ENCODE peak calls at places on chromosomes 7 and 10, in four cellular contexts. V is SJSA1, T is hepatocyte, J is adrenal gland. O is an unnamed sample.

GRCh38 chr7:79506481-79506880 is 53.0 kb upstream of the MAGI2 start:
- DNase-seq in J (no peak), T (peak; percentile 6), V (peak; percentile 62), O (peak; percentile 11)

GRCh38 chr10:21831986-21832735 is 171.4 kb downstream of the DNAJC1 start:
- DNase-seq in J (no peak), V (no peak), T (no peak), O (no peak)

GRCh38 chr7:69597278-69598076 is 798 bp upstream of the AUTS2 start:
- DNase-seq in V (no peak), T (peak; percentile 54), J (peak; percentile 66), O (peak; percentile 37)

GRCh38 chr7:514651-515598 is 4.7 kb downstream of the PDGFA start:
- DNase-seq in V (no peak), J (no peak), T (no peak), O (no peak)

GRCh38 chr7:17674166-17674955 is 265.9 kb downstream of the SNX13 start:
- DNase-seq in T (no peak), J (no peak), V (no peak), O (no peak)

GRCh38 chr7:157654350-157654749 is 317.5 kb downstream of the DNAJB6 start:
- DNase-seq in V (no peak), T (no peak), J (no peak), O (no peak)

GRCh38 chr7:115478426-115478825 is 552.1 kb downstream of the TFEC start:
- DNase-seq in T (no peak), J (no peak), V (no peak), O (no peak)

GRCh38 chr10:6907877-6908530 is 327.9 kb upstream of the PRKCQ start:
- DNase-seq in T (no peak), V (no peak), J (no peak), O (no peak)

GRCh38 chr7:11951909-11952308 is 119.9 kb upstream of the THSD7A start:
- DNase-seq in J (no peak), V (no peak), T (no peak), O (no peak)

GRCh38 chr7:79434867-79435266 is 18.6 kb downstream of the MAGI2 start:
- DNase-seq in T (peak; percentile 22), V (no peak), J (no peak), O (no peak)

GRCh38 chr10:119371704-119372663 is 164.6 kb downstream of the GRK5 start:
- DNase-seq in J (no peak), V (no peak), T (no peak), O (no peak)

GRCh38 chr7:151399305-151399601 is 10.6 kb downstream of the WDR86 start:
- DNase-seq in T (no peak), V (no peak), J (no peak), O (no peak)

GRCh38 chr7:47936323-47936722 is 11.9 kb downstream of the PKD1L1 start:
- DNase-seq in T (no peak), J (no peak), V (no peak), O (no peak)

DNA sequence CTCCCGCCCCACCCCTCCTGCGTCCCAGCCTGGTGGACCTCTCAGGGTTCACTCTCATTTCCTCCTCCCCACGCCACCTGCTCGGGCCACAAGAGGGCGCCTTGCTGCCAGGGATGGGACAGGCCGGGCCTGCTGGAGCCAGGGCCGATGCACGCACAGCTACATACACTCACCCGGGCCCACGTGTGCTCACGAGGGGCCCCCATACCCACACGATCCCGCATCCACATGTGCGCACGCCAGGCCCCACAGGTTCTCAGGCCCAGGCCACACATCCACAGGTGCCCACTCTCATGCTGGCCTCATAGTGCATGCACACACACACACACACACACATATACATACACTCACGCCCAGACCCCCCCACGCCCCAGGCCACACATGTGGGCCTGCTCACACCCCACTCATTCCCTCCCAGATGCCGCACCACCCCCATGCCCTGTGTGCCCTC is 68.6 kb downstream of the LHPP start:
- DNase-seq in V (peak; percentile 84), T (peak; percentile 90), J (peak; percentile 89), O (peak; percentile 89)
- H3K4me1 ChIP-seq in V (peaks cover 7% of the 10 kb centered on the region), T (no peaks in the 10 kb centered on the region), J (peaks cover 23% of the 10 kb centered on the region), O (no peaks in the 10 kb centered on the region)

GRCh38 chr10:102297132-102297531 is 51.8 kb downstream of the GBF1 start:
- DNase-seq in J (no peak), V (no peak), T (no peak), O (no peak)

GRCh38 chr10:102299873-102300272 is 54.5 kb downstream of the GBF1 start:
- DNase-seq in V (no peak), T (no peak), J (no peak), O (no peak)

GRCh38 chr10:102298899-102299298 is 53.6 kb downstream of the GBF1 start:
- DNase-seq in T (no peak), V (no peak), J (no peak), O (no peak)

GRCh38 chr10:102302611-102303010 is 57.3 kb downstream of the GBF1 start:
- DNase-seq in T (no peak), J (no peak), V (no peak), O (no peak)

GRCh38 chr10:102300289-102300843 is 55.0 kb downstream of the GBF1 start:
- DNase-seq in T (no peak), V (peak; percentile 51), J (no peak), O (no peak)
- H3K4me3 ChIP-seq in T (no peak overlapping the region), V (peak overlapping the region; percentile 1), J (no peak overlapping the region), O (no peak overlapping the region)

GRCh38 chr10:103896225-103896624 is 21.8 kb downstream of the STN1 start:
- DNase-seq in J (no peak), V (peak; percentile 64), T (no peak), O (no peak)
- H3K4me1 ChIP-seq in J (peaks cover 40% of the 10 kb centered on the region), V (peaks cover 31% of the 10 kb centered on the region), T (peaks cover 16% of the 10 kb centered on the region), O (peaks cover 21% of the 10 kb centered on the region)

DNA sequence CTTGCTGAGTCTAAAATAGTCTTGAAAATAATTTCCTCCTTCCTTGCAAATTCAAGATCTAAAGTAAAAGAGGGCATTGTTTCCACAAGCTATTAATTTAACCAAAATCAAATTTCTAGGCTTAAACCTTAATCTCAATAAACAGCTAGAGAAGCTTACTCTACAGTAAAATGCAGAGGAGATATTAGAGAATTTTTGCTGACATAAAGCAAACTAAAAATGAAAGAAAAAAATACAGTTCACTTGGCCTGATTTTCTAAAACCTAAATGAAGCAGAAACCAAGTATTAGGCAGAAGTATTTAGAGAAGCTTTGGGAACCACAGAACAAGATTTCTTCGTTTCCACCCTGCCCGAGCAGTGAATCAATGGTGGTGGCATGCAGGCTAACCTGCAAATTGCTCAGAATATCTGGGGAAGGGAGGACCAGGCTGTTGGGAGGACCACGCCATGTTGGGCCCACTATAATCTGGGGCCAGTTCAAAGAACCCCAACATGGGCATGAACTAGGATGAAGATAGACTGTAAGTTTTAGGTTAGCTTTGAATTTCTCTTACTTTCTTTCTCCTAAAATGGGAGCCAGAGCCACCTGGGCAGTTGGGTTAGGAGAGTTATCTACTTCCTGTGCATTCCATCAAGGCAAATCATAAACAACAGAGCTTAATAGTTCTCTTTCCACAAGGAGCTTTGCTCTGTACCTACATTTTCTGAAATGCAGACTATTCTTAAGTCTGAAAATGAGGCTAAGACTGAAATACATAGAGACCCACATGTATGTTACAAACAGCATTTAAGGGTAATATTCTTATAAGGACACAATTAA is 4.1 kb downstream of the LAMB1 start:
- DNase-seq in T (no peak), V (no peak), J (no peak), O (no peak)
- H3K4me3 ChIP-seq in T (no peak overlapping the region), V (no peak overlapping the region), J (no peak overlapping the region), O (no peak overlapping the region)

GRCh38 chr7:156604311-156604710 is 36.3 kb upstream of the RNF32 start:
- DNase-seq in J (no peak), V (no peak), T (no peak), O (no peak)

GRCh38 chr7:156602283-156602682 is 38.3 kb upstream of the RNF32 start:
- DNase-seq in V (no peak), J (no peak), T (no peak), O (no peak)

GRCh38 chr7:156603629-156604028 is 36.9 kb upstream of the RNF32 start:
- DNase-seq in V (no peak), T (no peak), J (no peak), O (no peak)

GRCh38 chr7:156604836-156605695 is 35.5 kb upstream of the RNF32 start:
- DNase-seq in V (no peak), J (no peak), T (no peak), O (no peak)

DNA sequence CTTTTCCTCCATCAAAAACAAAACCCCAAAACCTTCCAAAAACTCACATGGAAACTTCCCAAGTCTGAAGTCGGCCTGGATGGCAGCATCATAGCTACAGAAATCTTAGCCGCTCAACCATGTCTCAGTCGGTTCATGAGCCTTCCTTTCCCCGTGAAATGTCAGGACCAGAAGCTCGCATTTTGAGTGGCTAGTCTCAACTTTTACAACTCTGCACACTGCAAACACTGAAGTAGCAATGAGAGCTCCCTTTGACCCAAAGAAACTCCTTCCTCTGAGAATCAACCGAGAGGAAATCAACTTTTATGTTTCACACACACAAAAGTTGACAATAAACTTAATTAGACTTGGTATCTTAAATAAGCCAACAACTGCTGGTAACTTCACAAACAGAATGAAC is 37.6 kb upstream of the RNF32 start:
- DNase-seq in V (no peak), T (no peak), J (no peak), O (no peak)
- H3K4me1 ChIP-seq in V (peaks cover 3% of the 10 kb centered on the region), T (peaks cover 6% of the 10 kb centered on the region), J (peaks cover 3% of the 10 kb centered on the region), O (peaks cover 4% of the 10 kb centered on the region)

GRCh38 chr7:27156901-27157716 is 634 bp upstream of the HOXA7 start:
- DNase-seq in T (no peak), J (peak; percentile 22), V (peak; percentile 35), O (no peak)
- H3K4me3 ChIP-seq in T (no peak overlapping the region), J (no peak overlapping the region), V (peak overlapping the region; percentile 46), O (no peak overlapping the region)

DNA sequence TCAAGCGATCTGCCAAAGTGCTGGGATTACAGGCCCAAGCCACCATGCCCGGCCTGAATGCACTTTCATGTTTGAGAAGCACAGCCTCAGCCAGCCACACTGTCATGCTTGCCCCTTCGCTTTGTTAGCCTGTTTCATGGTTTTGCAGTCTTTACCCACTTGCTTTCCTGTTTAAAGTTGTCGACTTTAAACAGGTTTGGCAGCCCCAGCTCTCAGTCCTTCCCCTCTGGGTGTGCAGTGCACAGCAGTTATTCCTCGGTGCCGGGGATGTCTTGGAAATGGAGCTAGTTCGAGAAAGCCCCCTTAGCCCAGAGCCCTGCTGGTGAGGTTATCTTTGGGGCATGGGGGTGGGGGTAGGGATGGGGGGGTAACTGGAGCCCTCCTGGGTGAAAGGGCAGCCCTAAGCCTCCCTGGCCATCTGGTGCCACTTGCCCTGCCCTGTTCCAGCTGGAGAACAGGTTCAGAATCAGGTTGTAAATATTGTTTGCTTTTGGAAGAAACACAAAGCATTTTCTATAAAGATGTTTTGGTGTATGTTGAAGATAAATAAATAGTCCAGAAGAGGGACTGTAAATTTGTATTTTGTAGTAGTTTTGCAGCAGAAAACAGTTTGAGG is 14.8 kb downstream of the TSPAN14 start:
- DNase-seq in T (no peak), V (no peak), J (no peak), O (no peak)
- H3K4me1 ChIP-seq in T (peaks cover 68% of the 10 kb centered on the region), V (peaks cover 100% of the 10 kb centered on the region), J (peaks cover 64% of the 10 kb centered on the region), O (peaks cover 100% of the 10 kb centered on the region)

DNA sequence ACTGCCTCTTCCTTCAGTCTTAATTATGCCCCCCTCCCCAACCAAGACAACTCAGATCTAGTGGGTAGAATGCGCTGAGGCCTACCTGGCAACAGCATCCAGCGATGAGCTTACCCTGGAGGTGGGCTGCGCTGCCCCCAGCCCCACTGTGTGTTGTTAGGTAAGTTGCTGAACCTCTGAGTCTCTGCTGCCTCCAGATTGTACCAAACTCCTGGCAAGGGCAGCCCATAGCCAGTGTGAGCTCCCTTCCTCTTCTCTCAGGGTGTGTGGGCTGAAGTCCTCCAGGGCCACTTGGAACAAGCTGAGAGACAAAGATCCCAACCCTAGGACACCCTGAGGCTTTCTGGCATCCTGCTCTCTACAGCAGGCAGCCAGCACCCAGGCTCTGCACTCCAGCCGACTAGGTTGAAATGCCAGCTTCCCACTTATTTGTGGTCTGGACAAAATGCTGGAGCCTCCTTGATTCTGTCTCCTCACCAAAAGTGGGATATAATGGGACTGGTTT is 135.3 kb downstream of the ARHGAP22 start:
- DNase-seq in T (no peak), V (peak; percentile 28), J (no peak), O (no peak)
- H3K4me3 ChIP-seq in T (no peak overlapping the region), V (no peak overlapping the region), J (no peak overlapping the region), O (no peak overlapping the region)

O was measured in thyroid gland.